ENCODE peak calls at places on chromosomes 11 and 22, in ten cellular contexts. F is ACHN; R is GM12865; L is fibroblast of mammary gland; V is stimulated activated CD8-positive, alpha-beta memory T cell treated with anti-CD3 and anti-CD28 coated beads, Interleukin-15, amount 100 ng/mL, for 4 hours; J is activated CD8-positive, alpha-beta memory T cell treated with anti-CD3 and anti-CD28 coated beads for 48 hours; B is CD8-positive, alpha-beta T cell; Q is SJCRH30; S is thyroid gland; G is cerebellum. M is an unnamed sample.

GRCh38 chr22:22201185-22201924 is 43.2 kb upstream of the VPREB1 start:
- DNase-seq in J (no peak), R (peak), B (no peak), F (no peak), S (no peak), L (peak), Q (peak), V (no peak), G (no peak), M (peak)

GRCh38 chr22:20000246-20001081 is 16.2 kb downstream of the ARVCF start:
- DNase-seq in S (peak), J (no peak), Q (no peak), F (no peak), G (peak), L (no peak), V (no peak), R (no peak), B (no peak), M (no peak)

GRCh38 chr22:27045103-27045940 is 387.9 kb downstream of the MIAT start:
- DNase-seq in B (no peak), G (no peak), J (no peak), R (no peak), Q (no peak), L (peak), F (peak), V (no peak), S (no peak), M (peak)

GRCh38 chr11:65182258-65183170 is 786 bp downstream of the CAPN1 start:
- DNase-seq in G (peak), R (peak), J (no peak), F (peak), Q (no peak), V (no peak), B (no peak), S (peak), L (peak), M (peak)

GRCh38 chr11:132177106-132177505 is 806.7 kb downstream of the NTM start:
- DNase-seq in R (peak), B (no peak), Q (peak), S (no peak), G (no peak), L (peak), V (no peak), F (peak), J (no peak), M (peak)

GRCh38 chr22:35301370-35301874 is 1.7 kb downstream of the TOM1 start:
- DNase-seq in B (no peak), R (no peak), L (peak), Q (no peak), S (no peak), F (no peak), G (no peak), V (no peak), J (no peak), M (peak)

GRCh38 chr22:39299829-39300178 is 19.6 kb downstream of the RPL3 start:
- DNase-seq in J (no peak), L (no peak), V (no peak), B (no peak), G (no peak), Q (no peak), S (no peak), R (peak), F (no peak), M (no peak)

GRCh38 chr22:46001426-46002106 is 24.6 kb upstream of the WNT7B start:
- DNase-seq in B (no peak), G (peak), L (no peak), S (peak), Q (peak), R (no peak), F (no peak), V (no peak), J (no peak), M (no peak)

GRCh38 chr11:78282821-78283220 is 94.1 kb downstream of the USP35 start:
- DNase-seq in Q (no peak), G (no peak), V (no peak), R (no peak), L (no peak), J (no peak), S (no peak), F (no peak), B (no peak), M (no peak)

GRCh38 chr11:61966673-61967176 is 709 bp downstream of the FTH1 start:
- DNase-seq in Q (peak), S (no peak), L (no peak), V (no peak), F (no peak), G (peak), J (no peak), B (peak), R (peak), M (peak)

GRCh38 chr11:61082931-61083531 is 19.3 kb upstream of the CD5 start:
- DNase-seq in V (no peak), G (no peak), F (no peak), J (no peak), S (no peak), L (no peak), B (no peak), R (no peak), Q (no peak), M (no peak)

GRCh38 chr22:49760280-49760629 is 67.4 kb downstream of the BRD1 start:
- DNase-seq in B (no peak), F (no peak), S (no peak), J (no peak), R (peak), G (peak), V (no peak), L (no peak), Q (peak), M (peak)

GRCh38 chr22:37127350-37127878 is 17.9 kb upstream of the TMPRSS6 start:
- DNase-seq in S (no peak), F (no peak), B (no peak), V (no peak), R (no peak), Q (no peak), L (no peak), J (no peak), G (no peak), M (no peak)

GRCh38 chr22:29078036-29078868 is 5.4 kb downstream of the KREMEN1 start:
- DNase-seq in F (no peak), S (no peak), B (no peak), Q (peak), L (no peak), R (no peak), J (no peak), V (no peak), G (no peak), M (no peak)

GRCh38 chr11:104624021-104624420 is 274.2 kb downstream of the CASP12 start:
- DNase-seq in R (no peak), L (no peak), F (no peak), Q (no peak), B (no peak), G (no peak), V (no peak), J (no peak), S (no peak), M (no peak)

GRCh38 chr11:116207349-116207748 is 565.4 kb downstream of the BUD13 start:
- DNase-seq in F (no peak), B (no peak), R (no peak), V (no peak), J (no peak), G (no peak), S (no peak), Q (no peak), L (no peak), M (no peak)

GRCh38 chr11:111602865-111603632 is 800 bp downstream of the SIK2 start:
- DNase-seq in F (peak), Q (no peak), G (peak), V (no peak), J (no peak), L (peak), R (peak), S (no peak), B (peak), M (peak)

GRCh38 chr11:113137735-113138529 is 176.5 kb upstream of the TTC12 start:
- DNase-seq in F (no peak), Q (no peak), V (no peak), S (no peak), B (no peak), R (no peak), J (no peak), G (no peak), L (no peak), M (no peak)

GRCh38 chr22:22605074-22605404 is 39.4 kb upstream of the GGTLC2 start:
- DNase-seq in L (no peak), S (no peak), J (no peak), B (no peak), V (no peak), F (no peak), R (peak), G (no peak), Q (no peak), M (no peak)

GRCh38 chr22:32389685-32390084 is 22.4 kb downstream of the RTCB start:
- DNase-seq in B (no peak), J (no peak), R (no peak), S (peak), G (no peak), F (peak), V (no peak), L (peak), Q (no peak), M (no peak)

GRCh38 chr11:12381875-12382274 is 4.5 kb downstream of the PARVA start:
- DNase-seq in F (no peak), J (no peak), B (no peak), R (no peak), L (no peak), S (no peak), Q (no peak), G (no peak), V (no peak), M (no peak)

GRCh38 chr11:23370580-23371275 is 510.5 kb upstream of the CCDC179 start:
- DNase-seq in F (no peak), B (no peak), J (no peak), L (peak), S (no peak), Q (no peak), V (no peak), G (no peak), R (no peak), M (no peak)

GRCh38 chr11:43868852-43869567 is 11.6 kb upstream of the ALKBH3 start:
- DNase-seq in G (no peak), F (peak), Q (no peak), S (no peak), V (peak), J (no peak), R (peak), B (peak), L (peak), M (peak)

M was measured in SW480.